ENCODE peak calls at places on chromosomes 3 and 15, in seven cellular contexts. N, A, S, P, G, C and E are unnamed samples.
A peak's percentile ranks its signal among the peaks of the same experiment; 100 is the strongest.

GRCh38 chr3:106421928-106422327 is 553.1 kb upstream of the CBLB start:
- DNase-seq in N (no peak), A (peak; percentile 71), S (no peak), P (no peak), G (no peak), C (no peak), E (no peak)

GRCh38 chr3:100106094-100106493 is 8.2 kb downstream of the FILIP1L start:
- DNase-seq in N (no peak), A (no peak), S (no peak), P (no peak), G (no peak), C (no peak), E (no peak)

GRCh38 chr3:98971183-98971681 is 69.7 kb upstream of the DCBLD2 start:
- DNase-seq in N (no peak), A (peak; percentile 27), S (no peak), P (no peak), G (no peak), C (no peak), E (no peak)

GRCh38 chr3:188583476-188584161 is 429.7 kb downstream of the LPP start:
- DNase-seq in N (no peak), A (peak; percentile 29), S (no peak), P (no peak), G (no peak), C (no peak), E (no peak)

GRCh38 chr3:129534428-129535027 is 6.1 kb downstream of the RHO start:
- DNase-seq in N (no peak), A (no peak), S (no peak), P (no peak), G (no peak), C (no peak), E (no peak)

GRCh38 chr3:171145866-171146265 is 119.3 kb upstream of the SLC2A2 start:
- DNase-seq in N (no peak), A (no peak), S (no peak), P (no peak), G (no peak), C (no peak), E (no peak)

GRCh38 chr3:85691196-85691595 is 732.4 kb downstream of the CADM2 start:
- DNase-seq in N (no peak), A (peak; percentile 0), S (no peak), P (no peak), G (no peak), C (no peak), E (no peak)

GRCh38 chr3:43291546-43291945 is 5.2 kb downstream of the SNRK start:
- DNase-seq in N (no peak), A (no peak), S (no peak), P (no peak), G (no peak), C (no peak), E (no peak)

GRCh38 chr15:55403531-55403930 is 4.6 kb downstream of the CCPG1 start:
- DNase-seq in N (peak; percentile 44), A (peak; percentile 72), S (no peak), P (no peak), G (no peak), C (no peak), E (peak; percentile 71)

GRCh38 chr3:178067721-178068120 is 468.5 kb upstream of the KCNMB2 start:
- DNase-seq in N (no peak), A (peak; percentile 74), S (no peak), P (no peak), G (no peak), C (no peak), E (no peak)

GRCh38 chr3:55549172-55549571 is 62.1 kb upstream of the WNT5A start:
- DNase-seq in N (no peak), A (peak; percentile 21), S (no peak), P (no peak), G (no peak), C (no peak), E (no peak)
- TF ChIP-seq CTCF in N (peak; percentile 8), A (no peak), S (no peak), P (no peak), G (peak; percentile 3), C (no peak), E (no peak)

GRCh38 chr3:134797080-134797801 is 2.2 kb downstream of the EPHB1 start:
- DNase-seq in N (no peak), A (no peak), S (no peak), P (no peak), G (no peak), C (no peak), E (no peak)
- H3K4me3 ChIP-seq in N (no peak overlapping the region), A (peak overlapping the region; percentile 43), S (peak overlapping the region; percentile 44), P (no peak overlapping the region), G (no peak overlapping the region), C (peak overlapping the region; percentile 30), E (no peak overlapping the region)

DNA sequence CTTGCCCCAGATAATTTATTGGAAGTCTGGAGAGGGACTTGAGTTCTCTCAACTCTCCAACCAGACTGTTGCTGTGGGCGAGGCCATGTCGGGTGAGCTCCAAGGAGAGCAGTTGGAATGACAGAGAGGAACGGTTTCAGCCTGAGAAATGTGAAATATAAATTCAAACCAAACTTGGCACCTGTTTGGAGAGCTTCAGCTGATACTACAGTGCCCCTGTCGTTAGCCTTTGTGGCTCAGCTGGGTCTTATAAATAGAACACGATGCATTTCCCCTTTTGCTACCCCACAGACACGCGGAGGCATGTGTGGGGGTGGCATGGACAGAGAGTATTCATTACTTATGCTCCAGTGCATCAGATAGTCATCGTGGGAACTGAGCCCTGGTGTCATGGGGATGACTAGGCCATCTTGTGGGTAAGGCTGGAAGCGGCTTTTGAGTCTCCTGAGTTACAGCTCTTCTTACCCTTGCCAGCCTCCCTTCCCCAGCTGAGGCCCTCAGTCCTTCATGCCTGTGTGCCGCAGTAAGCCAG is 15.6 kb downstream of the SMAD3 start:
- DNase-seq in N (peak; percentile 96), A (peak; percentile 67), S (peak; percentile 39), P (no peak), G (no peak), C (peak; percentile 35), E (no peak)
- TF ChIP-seq CTCF in N (peak; percentile 48), A (peak; percentile 30), S (no peak), P (no peak), G (no peak), C (no peak), E (peak; percentile 71)

DNA sequence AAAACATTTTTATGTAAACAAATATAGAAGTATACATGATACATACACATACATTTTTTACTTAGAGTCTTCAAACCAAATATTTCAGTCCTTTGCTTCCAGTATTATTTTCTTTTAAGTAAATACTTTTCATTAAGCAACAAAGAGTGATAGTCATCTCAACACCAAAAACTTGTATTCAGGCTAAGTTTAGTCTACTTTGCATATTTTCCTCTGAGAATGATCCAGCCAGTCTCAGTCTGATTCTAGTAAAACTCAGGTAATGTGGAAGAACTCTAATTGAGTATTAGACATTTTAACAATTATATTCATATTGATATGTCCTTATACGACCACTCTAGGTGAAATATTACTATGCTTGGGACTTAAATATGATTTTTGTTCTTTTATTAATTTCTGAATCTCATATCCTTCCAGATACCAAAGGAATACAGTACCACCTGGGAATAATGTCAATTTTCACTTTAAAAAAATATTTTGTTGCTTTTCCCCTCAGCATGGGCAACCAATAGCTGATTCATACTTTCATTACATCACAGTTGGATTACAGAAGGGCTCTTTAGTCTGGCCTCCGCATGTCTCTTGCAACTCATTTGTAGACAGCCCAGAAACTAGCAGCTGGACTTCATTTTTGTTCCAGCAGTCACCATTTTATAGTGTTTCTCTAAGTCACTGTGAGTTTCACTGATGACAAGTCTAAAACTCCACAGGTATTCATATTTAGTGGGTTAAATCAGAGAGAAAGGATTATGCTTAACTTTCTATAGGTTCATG is 390.4 kb downstream of the ZBTB20 start:
- DNase-seq in N (peak; percentile 24), A (peak; percentile 55), S (no peak), P (peak; percentile 36), G (no peak), C (peak; percentile 15), E (no peak)
- H3K4me3 ChIP-seq in N (no peak overlapping the region), A (no peak overlapping the region), S (no peak overlapping the region), P (no peak overlapping the region), G (no peak overlapping the region), C (no peak overlapping the region), E (no peak overlapping the region)

GRCh38 chr3:197454014-197454413 is 101.8 kb downstream of the BDH1 start:
- DNase-seq in N (no peak), A (peak; percentile 18), S (no peak), P (no peak), G (no peak), C (no peak), E (no peak)
- TF ChIP-seq CTCF in N (peak; percentile 47), A (peak; percentile 14), S (no peak), P (no peak), G (peak; percentile 40), C (peak; percentile 18), E (no peak)